ENCODE peak calls at places on chromosomes 13 and 19, in eight cellular contexts. T is adrenal gland, O is endothelial cell of umbilical vein, H is suprapubic skin, A is IMR-90, L is upper lobe of left lung, S is uterus, W is ovary. J is an unnamed sample.

GRCh38 chr19:18225355-18225701 is 910 bp downstream of the PDE4C start:
- DNase-seq in O (no peak), W (no peak), L (no peak), H (no peak), S (no peak), T (no peak), A (no peak), J (no peak)

GRCh38 chr19:58558066-58558622 is at the start of gene UBE2M:
- DNase-seq in T (peak; percentile 74), O (no peak), H (no peak), W (peak; percentile 85), L (no peak), S (peak; percentile 70), A (no peak), J (no peak)

GRCh38 chr13:26664942-26665341 is 95.6 kb downstream of the GPR12 start:
- DNase-seq in A (no peak), W (no peak), O (no peak), T (no peak), S (no peak), L (no peak), H (no peak), J (no peak)

GRCh38 chr13:59099182-59099950 is 1064.4 kb downstream of the DIAPH3 start:
- DNase-seq in O (no peak), T (no peak), L (no peak), A (peak; percentile 69), W (no peak), H (no peak), S (no peak), J (no peak)

GRCh38 chr13:21061077-21061945 is at the start of gene LATS2:
- DNase-seq in L (peak; percentile 99), T (peak; percentile 97), O (peak; percentile 93), S (peak; percentile 98), W (peak; percentile 97), H (peak; percentile 98), A (peak; percentile 94), J (peak; percentile 97)

GRCh38 chr19:3626473-3627350 is at the start of gene CACTIN:
- DNase-seq in O (peak; percentile 97), L (peak; percentile 98), W (peak; percentile 99), S (peak; percentile 98), H (peak; percentile 99), A (peak; percentile 97), T (peak; percentile 99), J (peak; percentile 99)

GRCh38 chr19:1907563-1908363 is 2.6 kb downstream of the ADAT3 start:
- DNase-seq in S (no peak), W (peak; percentile 57), A (no peak), T (peak; percentile 59), H (no peak), L (peak; percentile 86), O (no peak), J (no peak)

GRCh38 chr19:4523306-4524110 is 5.2 kb upstream of the PLIN4 start:
- DNase-seq in T (no peak), W (peak; percentile 52), O (peak; percentile 33), L (peak; percentile 79), A (peak; percentile 10), H (no peak), S (no peak), J (peak; percentile 40)

GRCh38 chr13:82370306-82370705 is 1512.0 kb downstream of the SLITRK1 start:
- DNase-seq in O (no peak), L (no peak), A (no peak), S (no peak), W (no peak), H (no peak), T (no peak), J (no peak)

GRCh38 chr19:49113762-49114629 is at the start of gene LIN7B:
- DNase-seq in O (peak; percentile 74), T (peak; percentile 50), S (peak; percentile 70), L (peak; percentile 96), A (peak; percentile 54), H (no peak), W (peak; percentile 82), J (peak; percentile 61)
- TF ChIP-seq CTCF in O (peak; percentile 50), T (peak; percentile 54), S (peak; percentile 69), L (peak; percentile 76), A (peak; percentile 67), H (peak; percentile 28), W (peak; percentile 71), J (peak; percentile 42)

GRCh38 chr13:48189122-48189521 is 43.9 kb upstream of the ITM2B start:
- DNase-seq in S (no peak), H (no peak), L (no peak), W (no peak), T (no peak), A (no peak), O (no peak), J (no peak)

GRCh38 chr13:48188640-48189039 is 44.4 kb upstream of the ITM2B start:
- DNase-seq in L (no peak), A (no peak), H (no peak), T (no peak), O (no peak), W (no peak), S (no peak), J (no peak)

GRCh38 chr13:48186722-48187121 is 46.3 kb upstream of the ITM2B start:
- DNase-seq in O (no peak), A (no peak), L (no peak), S (no peak), W (no peak), H (no peak), T (no peak), J (no peak)

GRCh38 chr13:48185018-48185417 is 48.0 kb upstream of the ITM2B start:
- DNase-seq in H (no peak), L (no peak), S (no peak), A (no peak), W (no peak), T (no peak), O (no peak), J (no peak)

DNA sequence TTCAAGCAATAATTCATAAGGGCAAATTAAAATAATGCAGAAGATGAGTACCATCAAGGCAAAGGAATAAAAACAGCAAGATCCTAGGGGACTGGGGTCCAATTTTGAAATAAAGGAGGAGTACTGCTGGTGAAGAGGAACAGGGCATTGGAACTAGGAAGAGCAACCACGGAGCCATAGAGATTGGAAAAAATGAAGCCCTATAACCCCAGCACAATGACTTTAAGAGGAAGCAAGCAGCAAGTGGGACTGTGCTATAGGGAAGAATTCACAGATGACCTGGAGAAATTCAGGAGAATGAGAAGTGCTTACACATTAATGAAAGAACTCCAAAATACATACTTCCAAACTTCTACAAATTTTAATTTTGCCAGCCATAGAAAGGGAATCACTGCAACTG is 44.9 kb upstream of the ITM2B start:
- DNase-seq in H (no peak), T (no peak), W (no peak), A (no peak), O (no peak), L (no peak), S (no peak), J (no peak)
- H3K4me1 ChIP-seq in H (peaks cover 6% of the 10 kb centered on the region), T (no peaks in the 10 kb centered on the region), W (no peaks in the 10 kb centered on the region), A (no peaks in the 10 kb centered on the region), O (no peaks in the 10 kb centered on the region), L (no peaks in the 10 kb centered on the region), S (no peaks in the 10 kb centered on the region), J (no peaks in the 10 kb centered on the region)

GRCh38 chr19:21833733-21834132 is 2.2 kb downstream of the ZNF43 start:
- DNase-seq in S (no peak), W (no peak), A (no peak), O (no peak), L (no peak), T (no peak), H (no peak), J (no peak)

GRCh38 chr19:21839966-21840365 is 4.0 kb upstream of the ZNF43 start:
- DNase-seq in W (no peak), T (no peak), S (no peak), A (no peak), H (no peak), L (no peak), O (no peak), J (no peak)

GRCh38 chr19:21838646-21839045 is 2.7 kb upstream of the ZNF43 start:
- DNase-seq in H (no peak), A (peak; percentile 65), T (peak; percentile 66), S (no peak), L (no peak), W (no peak), O (no peak), J (no peak)

GRCh38 chr19:21835429-21835809 is 563 bp downstream of the ZNF43 start:
- DNase-seq in L (no peak), S (no peak), T (no peak), O (no peak), W (no peak), A (no peak), H (no peak), J (peak; percentile 30)

GRCh38 chr19:21835810-21836444 is at the start of gene ZNF43:
- DNase-seq in L (peak; percentile 87), H (peak; percentile 99), T (peak; percentile 99), O (peak; percentile 91), A (peak; percentile 91), S (peak; percentile 94), W (peak; percentile 95), J (peak; percentile 99)
- TF ChIP-seq POLR2A in L (peak; percentile 90), H (peak; percentile 56), T (peak; percentile 75), O (peak; percentile 92), A (peak; percentile 83), S (peak; percentile 81), W (peak; percentile 75), J (peak; percentile 45)

GRCh38 chr19:50266896-50267295 is 62.3 kb downstream of the KCNC3 start:
- DNase-seq in L (peak; percentile 82), T (no peak), W (no peak), S (no peak), H (no peak), A (no peak), O (no peak), J (peak; percentile 66)

GRCh38 chr19:50266041-50266440 is 62.6 kb downstream of the MYH14 start:
- DNase-seq in A (no peak), T (no peak), O (no peak), H (no peak), S (no peak), W (no peak), L (no peak), J (no peak)

GRCh38 chr19:50261446-50261970 is 58.1 kb downstream of the MYH14 start:
- DNase-seq in T (no peak), S (no peak), L (peak; percentile 50), W (no peak), O (no peak), H (no peak), A (no peak), J (no peak)

GRCh38 chr19:50263176-50263575 is 59.8 kb downstream of the MYH14 start:
- DNase-seq in T (no peak), H (no peak), S (no peak), W (no peak), A (no peak), L (peak; percentile 40), O (no peak), J (no peak)

DNA sequence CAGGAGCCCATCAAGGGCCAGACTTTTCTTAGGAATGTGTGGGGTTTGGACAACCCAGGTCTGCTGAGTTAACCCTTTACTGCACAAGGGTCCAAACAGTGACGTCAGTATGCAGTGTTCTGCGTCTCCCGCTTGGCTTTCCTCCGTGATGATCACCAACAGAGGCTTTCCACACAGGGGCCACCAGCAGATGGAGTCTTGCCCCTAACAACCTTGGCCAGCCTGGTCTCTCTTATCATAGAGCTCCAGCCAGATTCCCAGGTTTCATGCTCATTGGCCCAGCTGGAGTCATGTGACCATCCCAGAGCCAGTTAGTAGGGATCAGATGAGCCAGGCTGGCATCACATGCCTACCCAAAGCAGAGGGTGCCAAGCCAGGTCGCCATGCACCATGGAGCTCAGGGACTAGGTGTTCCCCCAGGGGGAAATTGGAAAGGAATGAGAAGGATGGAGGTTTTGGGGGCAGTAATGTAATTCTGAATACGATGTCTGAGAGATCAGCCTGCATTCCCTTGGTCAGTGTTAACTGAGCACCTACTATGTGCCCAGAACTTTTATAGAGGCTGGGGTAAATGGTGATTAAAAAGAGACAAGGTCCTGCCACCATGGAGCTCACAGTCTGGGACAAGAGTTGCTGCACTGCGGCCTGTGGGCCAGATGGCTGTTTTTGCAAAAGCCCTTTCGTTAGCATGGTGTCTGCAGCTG is 61.2 kb downstream of the MYH14 start:
- DNase-seq in L (no peak), T (no peak), W (no peak), H (no peak), S (no peak), A (no peak), O (peak; percentile 5), J (no peak)
- TF ChIP-seq CTCF in L (no peak), T (no peak), W (no peak), H (no peak), S (no peak), A (no peak), O (no peak), J (no peak)